ENCODE peak calls at places on chromosomes 2 and 18, in six cellular contexts. Q is tibial nerve, G is uterus, X is stomach, A is IMR-90, H is sigmoid colon. U is an unnamed sample.

GRCh38 chr2:130791617-130791939 is 36.2 kb downstream of the AMER3 start:
- DNase-seq in Q (no peak), A (no peak), X (peak; percentile 35), H (no peak), G (no peak), U (no peak)

GRCh38 chr2:111209045-111209514 is 88.4 kb downstream of the BCL2L11 start:
- DNase-seq in A (peak; percentile 93), Q (no peak), H (no peak), X (no peak), G (no peak), U (no peak)

GRCh38 chr2:58920001-58920400 is 678.9 kb upstream of the FANCL start:
- DNase-seq in H (no peak), X (no peak), A (peak; percentile 68), Q (no peak), G (no peak), U (no peak)

GRCh38 chr2:128464456-128464855 is 145.8 kb upstream of the HS6ST1 start:
- DNase-seq in G (no peak), Q (no peak), A (no peak), X (no peak), H (no peak), U (no peak)

GRCh38 chr2:128493880-128494279 is 175.2 kb upstream of the HS6ST1 start:
- DNase-seq in X (peak; percentile 16), Q (no peak), G (no peak), H (no peak), A (no peak), U (no peak)

GRCh38 chr2:235263205-235264120 is 230.4 kb upstream of the AGAP1 start:
- DNase-seq in A (peak; percentile 93), H (peak; percentile 90), G (peak; percentile 79), Q (peak; percentile 83), X (peak; percentile 34), U (peak; percentile 72)

GRCh38 chr2:187429989-187430388 is 18.1 kb downstream of the CALCRL start:
- DNase-seq in H (no peak), Q (no peak), G (no peak), A (peak; percentile 75), X (no peak), U (no peak)

GRCh38 chr2:241412144-241412543 is 56.1 kb downstream of the FARP2 start:
- DNase-seq in A (peak; percentile 97), G (no peak), Q (no peak), X (no peak), H (no peak), U (peak; percentile 12)

GRCh38 chr18:50051288-50051687 is 143.7 kb downstream of the MYO5B start:
- DNase-seq in Q (no peak), A (no peak), G (no peak), H (no peak), X (no peak), U (no peak)

GRCh38 chr2:102664439-102665042 is 45.2 kb downstream of the SLC9A2 start:
- DNase-seq in G (no peak), A (peak; percentile 6), X (no peak), H (no peak), Q (no peak), U (no peak)

GRCh38 chr2:25160376-25160775 is 8.0 kb downstream of the POMC start:
- DNase-seq in X (no peak), Q (no peak), H (no peak), A (no peak), G (no peak), U (no peak)

GRCh38 chr2:37324786-37325624 is at the start of gene PRKD3:
- DNase-seq in H (peak; percentile 80), A (peak; percentile 39), X (peak; percentile 80), Q (peak; percentile 30), G (peak; percentile 58), U (peak; percentile 44)

GRCh38 chr2:37323770-37324535 is 680 bp downstream of the PRKD3 start:
- DNase-seq in Q (no peak), H (peak; percentile 72), A (peak; percentile 31), G (peak; percentile 40), X (no peak), U (peak; percentile 46)

GRCh38 chr2:37323176-37323575 is 1.5 kb downstream of the PRKD3 start:
- DNase-seq in X (no peak), G (no peak), H (no peak), A (peak; percentile 14), Q (no peak), U (no peak)

GRCh38 chr2:37325625-37326071 is 1.0 kb upstream of the PRKD3 start:
- DNase-seq in X (no peak), A (no peak), Q (no peak), H (no peak), G (no peak), U (no peak)

GRCh38 chr2:37324536-37324785 is 172 bp downstream of the PRKD3 start:
- DNase-seq in X (no peak), H (peak; percentile 93), G (peak; percentile 86), A (peak; percentile 74), Q (peak; percentile 68), U (peak; percentile 75)
- TF ChIP-seq CTCF in X (no peak), H (no peak), G (no peak), A (no peak), Q (no peak), U (no peak)

GRCh38 chr2:72901426-72901825 is 14.2 kb downstream of the SPR start:
- DNase-seq in A (no peak), G (no peak), X (no peak), H (no peak), Q (no peak), U (no peak)
- H3K27ac ChIP-seq in A (no peak overlapping the region), G (no peak overlapping the region), X (no peak overlapping the region), H (no peak overlapping the region), Q (no peak overlapping the region), U (no peak overlapping the region)

GRCh38 chr2:85419009-85419711 is 646 bp downstream of the SH2D6 start:
- DNase-seq in G (no peak), A (no peak), H (no peak), Q (no peak), X (no peak), U (no peak)
- TF ChIP-seq POLR2A in G (no peak), A (no peak), H (no peak), Q (no peak), X (no peak), U (no peak)

GRCh38 chr2:196745711-196746110 is 53.8 kb downstream of the GTF3C3 start:
- DNase-seq in X (no peak), G (no peak), A (no peak), H (no peak), Q (no peak), U (no peak)

GRCh38 chr2:196750291-196750923 is 49.1 kb downstream of the GTF3C3 start:
- DNase-seq in X (no peak), G (no peak), Q (no peak), H (no peak), A (no peak), U (no peak)

GRCh38 chr2:196748123-196748522 is 51.4 kb downstream of the GTF3C3 start:
- DNase-seq in H (no peak), A (no peak), G (no peak), X (no peak), Q (no peak), U (no peak)

GRCh38 chr2:196750977-196751631 is 48.4 kb downstream of the GTF3C3 start:
- DNase-seq in G (peak; percentile 51), Q (peak; percentile 37), H (no peak), X (peak; percentile 59), A (peak; percentile 61), U (peak; percentile 16)
- TF ChIP-seq CTCF in G (peak; percentile 46), Q (peak; percentile 47), H (peak; percentile 33), X (peak; percentile 60), A (peak; percentile 65), U (peak; percentile 21)

GRCh38 chr18:2606335-2606734 is 35.0 kb downstream of the NDC80 start:
- DNase-seq in A (no peak), H (no peak), X (no peak), G (no peak), Q (no peak), U (no peak)
- H3K27ac ChIP-seq in A (peak overlapping the region; percentile 23), H (no peak overlapping the region), X (peak overlapping the region; percentile 59), G (no peak overlapping the region), Q (no peak overlapping the region), U (no peak overlapping the region)

DNA sequence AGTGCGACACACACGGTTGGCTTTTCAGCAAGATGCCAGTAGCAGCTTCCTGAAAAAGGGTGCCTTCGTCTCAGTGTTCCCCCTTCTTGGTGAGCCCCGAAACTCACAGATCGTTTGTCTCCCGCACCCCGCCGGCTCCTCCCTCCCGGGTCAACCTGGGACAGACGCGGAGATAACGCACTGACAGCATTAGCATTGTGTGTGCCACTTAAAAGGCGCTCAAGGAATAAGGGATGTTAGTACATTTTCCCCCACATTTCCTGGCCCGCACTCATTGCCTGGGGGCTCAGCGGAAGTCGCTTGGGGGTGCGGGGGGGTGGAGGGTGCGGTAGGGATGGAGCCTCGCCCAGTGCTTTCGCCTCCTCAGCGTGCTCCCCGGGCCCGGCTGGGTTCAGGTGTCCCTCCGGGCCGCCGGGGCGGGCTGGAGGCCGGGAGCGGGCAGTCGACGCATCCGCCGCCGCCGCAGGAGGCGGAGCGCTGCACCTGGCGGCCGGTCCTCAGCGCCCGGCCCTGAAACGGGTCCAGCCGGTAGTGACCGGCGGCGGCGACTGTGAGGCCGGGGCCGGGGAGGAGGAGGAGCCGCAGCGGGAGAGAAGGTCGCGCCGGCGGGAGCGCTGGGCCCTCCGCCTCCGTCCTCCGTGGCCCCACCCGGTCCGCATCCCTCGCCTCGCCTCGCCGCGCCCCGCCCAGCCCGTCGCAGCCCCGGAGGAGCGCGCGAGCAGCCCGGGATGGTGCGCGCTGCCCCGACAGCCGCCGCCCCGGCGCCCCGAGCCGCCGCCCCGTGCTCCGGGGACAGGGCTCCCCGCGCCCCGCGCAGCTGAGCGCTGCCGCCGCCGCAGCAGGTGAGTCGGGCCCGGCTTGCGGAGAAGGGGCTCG is at the start of gene MFSD6:
- DNase-seq in H (peak; percentile 77), X (peak; percentile 74), G (peak; percentile 52), A (no peak), Q (peak; percentile 26), U (peak; percentile 44)
- TF ChIP-seq POLR2A in H (no peak), X (no peak), G (peak; percentile 51), A (no peak), Q (peak; percentile 20), U (peak; percentile 44)

DNA sequence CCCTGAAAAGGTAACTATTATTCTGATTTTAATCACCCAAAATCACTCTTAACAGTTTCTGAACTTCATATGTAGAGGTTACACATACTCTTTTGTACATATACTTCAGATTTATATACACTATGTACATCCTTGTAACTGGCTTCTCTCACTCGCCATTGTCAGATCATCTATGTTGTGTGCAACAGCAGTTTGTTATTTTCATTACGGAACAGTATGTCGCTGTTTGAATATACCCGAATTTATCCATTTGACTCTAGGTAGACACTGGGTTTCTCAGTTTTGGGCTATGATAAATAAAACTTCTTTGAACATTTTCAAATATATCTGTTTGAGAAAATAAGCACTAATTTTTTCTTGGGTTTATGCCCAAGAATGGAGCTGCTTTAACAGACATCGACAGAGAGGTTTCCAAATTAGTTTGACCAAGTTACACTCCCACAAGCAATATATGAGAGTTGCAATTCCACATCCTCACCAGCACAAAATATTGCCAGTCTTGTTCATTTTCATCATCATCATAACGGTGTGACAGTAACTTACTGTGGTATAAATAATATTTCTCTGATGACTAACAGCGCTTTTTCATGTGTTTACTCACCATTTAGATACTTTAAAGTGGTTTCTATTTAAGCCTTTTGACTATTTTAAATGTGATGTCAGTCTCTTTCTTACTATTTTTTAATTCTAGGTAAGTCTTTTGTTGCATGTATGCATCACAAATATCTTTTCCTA is 80.9 kb downstream of the SMC6 start:
- DNase-seq in H (no peak), Q (no peak), X (no peak), G (no peak), A (peak; percentile 79), U (no peak)
- TF ChIP-seq CTCF in H (no peak), Q (no peak), X (no peak), G (no peak), A (no peak), U (no peak)

GRCh38 chr18:48336332-48336731 is 72.9 kb downstream of the ZBTB7C start:
- DNase-seq in X (no peak), A (no peak), H (no peak), Q (no peak), G (no peak), U (no peak)
- H3K27ac ChIP-seq in X (no peak overlapping the region), A (no peak overlapping the region), H (no peak overlapping the region), Q (peak overlapping the region; percentile 84), G (no peak overlapping the region), U (no peak overlapping the region)

GRCh38 chr2:69893684-69894481 is at the start of gene SNRNP27:
- DNase-seq in X (peak; percentile 79), H (peak; percentile 89), Q (peak; percentile 60), A (peak; percentile 83), G (peak; percentile 79), U (peak; percentile 65)
- TF ChIP-seq POLR2A in X (no peak), H (peak; percentile 50), Q (no peak), A (peak; percentile 40), G (no peak), U (peak; percentile 20)

U was measured in prostate gland.